ENCODE peak calls at places on chromosomes 1 and 21, in six cellular contexts. M is amniotic epithelial cell; R is PC-3; S is activated CD8-positive, alpha-beta memory T cell treated with anti-CD3 and anti-CD28 coated beads for 24 hours; N is NCI-H1417; B is AML-193. V is an unnamed sample.

GRCh38 chr21:17818158-17819113 is 720 bp downstream of the C21orf91 start:
- DNase-seq in R (peak), M (peak), B (peak), N (peak), S (peak), V (peak)

GRCh38 chr1:225156254-225156653 is 226.8 kb downstream of the DNAH14 start:
- DNase-seq in N (no peak), B (peak), R (no peak), S (no peak), M (peak), V (peak)

GRCh38 chr1:83751602-83752001 is 247.3 kb downstream of the TTLL7 start:
- DNase-seq in M (no peak), N (no peak), S (no peak), R (no peak), B (no peak), V (no peak)

GRCh38 chr1:107378602-107379265 is 237.9 kb downstream of the NTNG1 start:
- DNase-seq in M (no peak), N (no peak), B (no peak), S (no peak), R (no peak), V (no peak)

GRCh38 chr1:235336903-235337302 is 8.5 kb downstream of the GGPS1 start:
- DNase-seq in S (no peak), M (peak), N (no peak), R (no peak), B (no peak), V (no peak)

GRCh38 chr1:40834968-40835545 is 27.1 kb downstream of the CITED4 start:
- DNase-seq in N (no peak), S (no peak), M (no peak), R (no peak), B (no peak), V (no peak)

GRCh38 chr1:28965271-28965870 is 51.0 kb downstream of the EPB41 start:
- DNase-seq in S (no peak), R (no peak), B (no peak), N (no peak), M (no peak), V (no peak)

GRCh38 chr1:3918966-3919611 is 19.0 kb upstream of the C1orf174 start:
- DNase-seq in M (no peak), R (no peak), N (no peak), S (no peak), B (no peak), V (no peak)

GRCh38 chr1:230857822-230858221 is 10.5 kb downstream of the C1orf198 start:
- DNase-seq in N (no peak), S (no peak), B (no peak), M (no peak), R (no peak), V (no peak)

GRCh38 chr1:12610305-12610935 is 7.6 kb downstream of the DHRS3 start:
- DNase-seq in M (peak), S (no peak), R (peak), N (no peak), B (no peak), V (no peak)

GRCh38 chr1:178066904-178067531 is 26.9 kb upstream of the RASAL2 start:
- DNase-seq in B (no peak), S (no peak), R (no peak), N (no peak), M (peak), V (no peak)

GRCh38 chr1:110967256-110967655 is 3.5 kb upstream of the LRIF1 start:
- DNase-seq in N (no peak), S (no peak), M (no peak), B (no peak), R (no peak), V (no peak)

GRCh38 chr1:232591344-232591743 is 38.6 kb downstream of the SIPA1L2 start:
- DNase-seq in N (no peak), B (no peak), S (no peak), M (no peak), R (no peak), V (no peak)

V was measured in HT1080.